ENCODE peak calls at places on chromosome 16, in eight cellular contexts. W, P, E, H, K, Z, Q and T are unnamed samples.

GRCh38 chr16:6947291-6947690 is 385.4 kb upstream of the RBFOX1 start:
- DNase-seq in W (no peak), P (no peak), E (no peak), H (no peak), K (no peak), Z (no peak), Q (no peak), T (peak; percentile 31)

GRCh38 chr16:71723537-71724319 is 773 bp downstream of the PHLPP2 start:
- DNase-seq in W (peak; percentile 70), P (no peak), E (peak; percentile 71), H (peak; percentile 95), K (peak; percentile 81), Z (peak; percentile 91), Q (peak; percentile 44), T (peak; percentile 82)

GRCh38 chr16:85206472-85207356 is 94.4 kb upstream of the CIBAR2 start:
- DNase-seq in W (no peak), P (no peak), E (peak; percentile 81), H (peak; percentile 61), K (no peak), Z (peak; percentile 87), Q (no peak), T (no peak)

GRCh38 chr16:49350265-49351103 is 23.1 kb upstream of the C16orf78 start:
- DNase-seq in W (peak; percentile 45), P (no peak), E (peak; percentile 70), H (peak; percentile 73), K (no peak), Z (peak; percentile 62), Q (no peak), T (peak; percentile 72)

GRCh38 chr16:70701998-70702397 is 16.1 kb upstream of the MTSS2 start:
- DNase-seq in W (no peak), P (no peak), E (no peak), H (no peak), K (no peak), Z (no peak), Q (no peak), T (no peak)

GRCh38 chr16:68972008-68972407 is 128.7 kb downstream of the TANGO6 start:
- DNase-seq in W (no peak), P (no peak), E (no peak), H (peak; percentile 74), K (no peak), Z (no peak), Q (no peak), T (peak; percentile 55)

GRCh38 chr16:84104231-84104630 is 12.5 kb downstream of the MBTPS1 start:
- DNase-seq in W (peak; percentile 22), P (no peak), E (no peak), H (no peak), K (no peak), Z (no peak), Q (no peak), T (no peak)

GRCh38 chr16:67661101-67661661 is 421 bp downstream of the PARD6A start:
- DNase-seq in W (peak; percentile 41), P (no peak), E (no peak), H (peak; percentile 90), K (no peak), Z (peak; percentile 81), Q (no peak), T (peak; percentile 91)

GRCh38 chr16:85104821-85105391 is 7.4 kb downstream of the CIBAR2 start:
- DNase-seq in W (no peak), P (no peak), E (no peak), H (no peak), K (peak; percentile 33), Z (no peak), Q (no peak), T (no peak)

GRCh38 chr16:89700649-89701424 is 668 bp downstream of the SPATA2L start:
- DNase-seq in W (peak; percentile 50), P (no peak), E (no peak), H (peak; percentile 87), K (peak; percentile 56), Z (peak; percentile 74), Q (peak; percentile 31), T (peak; percentile 83)

GRCh38 chr16:72203401-72203800 is 31.4 kb upstream of the PMFBP1 start:
- DNase-seq in W (peak; percentile 54), P (no peak), E (no peak), H (no peak), K (no peak), Z (no peak), Q (peak; percentile 57), T (no peak)

GRCh38 chr16:892536-893255 is 78.1 kb downstream of the LMF1 start:
- DNase-seq in W (no peak), P (no peak), E (no peak), H (peak; percentile 61), K (no peak), Z (peak; percentile 60), Q (no peak), T (peak; percentile 11)

GRCh38 chr16:62872339-62872738 is 836.1 kb upstream of the CDH8 start:
- DNase-seq in W (no peak), P (no peak), E (no peak), H (no peak), K (no peak), Z (no peak), Q (no peak), T (no peak)

GRCh38 chr16:66359811-66360608 is 6.5 kb upstream of the CDH5 start:
- DNase-seq in W (no peak), P (no peak), E (no peak), H (no peak), K (no peak), Z (no peak), Q (no peak), T (no peak)

GRCh38 chr16:87489434-87490045 is 3.3 kb downstream of the ZCCHC14 start:
- DNase-seq in W (no peak), P (no peak), E (no peak), H (no peak), K (no peak), Z (no peak), Q (no peak), T (no peak)

GRCh38 chr16:77974883-77975282 is 47.5 kb upstream of the CLEC3A start:
- DNase-seq in W (no peak), P (no peak), E (no peak), H (peak; percentile 63), K (no peak), Z (peak; percentile 69), Q (no peak), T (peak; percentile 78)

GRCh38 chr16:2537451-2538379 is at the start of gene PDPK1:
- DNase-seq in W (peak; percentile 94), P (peak; percentile 78), E (peak; percentile 94), H (peak; percentile 99), K (peak; percentile 94), Z (peak; percentile 97), Q (peak; percentile 82), T (peak; percentile 97)

GRCh38 chr16:85187002-85187401 is 74.7 kb upstream of the CIBAR2 start:
- DNase-seq in W (peak; percentile 77), P (no peak), E (no peak), H (peak; percentile 58), K (no peak), Z (peak; percentile 65), Q (no peak), T (peak; percentile 65)

GRCh38 chr16:67390816-67391423 is 2.4 kb downstream of the TPPP3 start:
- DNase-seq in W (no peak), P (no peak), E (no peak), H (no peak), K (no peak), Z (no peak), Q (no peak), T (no peak)

GRCh38 chr16:81189100-81189664 is 49.3 kb upstream of the BCO1 start:
- DNase-seq in W (no peak), P (peak; percentile 23), E (peak; percentile 76), H (no peak), K (no peak), Z (peak; percentile 65), Q (no peak), T (no peak)

GRCh38 chr16:86994651-86995171 is 322.5 kb downstream of the C16orf95 start:
- DNase-seq in W (peak; percentile 93), P (peak; percentile 86), E (no peak), H (peak; percentile 50), K (no peak), Z (no peak), Q (peak; percentile 100), T (no peak)

GRCh38 chr16:88967800-88968588 is 9.0 kb downstream of the CBFA2T3 start:
- DNase-seq in W (no peak), P (no peak), E (no peak), H (no peak), K (no peak), Z (no peak), Q (no peak), T (no peak)

GRCh38 chr16:26993511-26993910 is 73.2 kb upstream of the C16orf82 start:
- DNase-seq in W (peak; percentile 31), P (no peak), E (no peak), H (no peak), K (no peak), Z (no peak), Q (no peak), T (no peak)

GRCh38 chr16:21659124-21659523 is 4.6 kb upstream of the OTOA start:
- DNase-seq in W (no peak), P (no peak), E (no peak), H (no peak), K (no peak), Z (no peak), Q (no peak), T (no peak)

GRCh38 chr16:2838928-2839327 is 8.8 kb downstream of the ZG16B start:
- DNase-seq in W (peak; percentile 78), P (peak; percentile 65), E (no peak), H (peak; percentile 90), K (peak; percentile 28), Z (peak; percentile 84), Q (peak; percentile 32), T (peak; percentile 89)